ENCODE peak calls at places on chromosomes 2 and 18, in seven cellular contexts. One of them, this sample, is unnamed.

GRCh38 chr18:22524783-22525182 is 107.1 kb upstream of the CTAGE1 start:
- DNase-seq in IMR-90: peak; percentile 47
- DNase-seq in GM23248: no peak
- DNase-seq in right atrium auricular region: no peak
- DNase-seq in SK-N-SH: no peak
- DNase-seq in osteoblast: no peak
- DNase-seq in PC-9: no peak
- DNase-seq in this sample: no peak

GRCh38 chr2:218964041-218964771 is 4.7 kb downstream of the CDK5R2 start:
- DNase-seq in right atrium auricular region: no peak
- DNase-seq in GM23248: peak; percentile 75
- DNase-seq in PC-9: peak; percentile 58
- DNase-seq in SK-N-SH: peak; percentile 69
- DNase-seq in osteoblast: peak; percentile 90
- DNase-seq in IMR-90: peak; percentile 92
- DNase-seq in this sample: no peak

GRCh38 chr18:9017170-9017899 is 85.2 kb upstream of the NDUFV2 start:
- DNase-seq in osteoblast: peak; percentile 95
- DNase-seq in SK-N-SH: peak; percentile 34
- DNase-seq in IMR-90: peak; percentile 94
- DNase-seq in GM23248: peak; percentile 99
- DNase-seq in PC-9: peak; percentile 86
- DNase-seq in right atrium auricular region: peak; percentile 83
- DNase-seq in this sample: peak; percentile 3

GRCh38 chr2:204072443-204073324 is 136.1 kb downstream of the ICOS start:
- DNase-seq in right atrium auricular region: no peak
- DNase-seq in PC-9: no peak
- DNase-seq in osteoblast: no peak
- DNase-seq in GM23248: peak; percentile 16
- DNase-seq in IMR-90: no peak
- DNase-seq in SK-N-SH: peak; percentile 16
- DNase-seq in this sample: peak; percentile 45

GRCh38 chr2:96164459-96165184 is 19.4 kb upstream of the DUSP2 start:
- DNase-seq in IMR-90: no peak
- DNase-seq in PC-9: no peak
- DNase-seq in osteoblast: peak; percentile 83
- DNase-seq in SK-N-SH: no peak
- DNase-seq in right atrium auricular region: no peak
- DNase-seq in GM23248: no peak
- DNase-seq in this sample: peak; percentile 71

GRCh38 chr2:127968610-127969339 is 59.1 kb downstream of the SAP130 start:
- DNase-seq in right atrium auricular region: no peak
- DNase-seq in IMR-90: no peak
- DNase-seq in GM23248: peak; percentile 41
- DNase-seq in SK-N-SH: no peak
- DNase-seq in PC-9: no peak
- DNase-seq in osteoblast: no peak
- DNase-seq in this sample: no peak

GRCh38 chr2:127052068-127052770 is 54.7 kb downstream of the BIN1 start:
- DNase-seq in GM23248: no peak
- DNase-seq in PC-9: no peak
- DNase-seq in right atrium auricular region: no peak
- DNase-seq in SK-N-SH: peak; percentile 29
- DNase-seq in osteoblast: peak; percentile 87
- DNase-seq in IMR-90: no peak
- DNase-seq in this sample: peak; percentile 17

GRCh38 chr18:45619062-45619825 is 4.0 kb downstream of the SLC14A2 start:
- DNase-seq in SK-N-SH: no peak
- DNase-seq in IMR-90: no peak
- DNase-seq in PC-9: no peak
- DNase-seq in right atrium auricular region: peak; percentile 82
- DNase-seq in osteoblast: no peak
- DNase-seq in GM23248: peak; percentile 54
- DNase-seq in this sample: no peak

GRCh38 chr2:100239513-100240210 is 82.6 kb downstream of the LONRF2 start:
- DNase-seq in SK-N-SH: no peak
- DNase-seq in IMR-90: no peak
- DNase-seq in PC-9: no peak
- DNase-seq in right atrium auricular region: peak; percentile 49
- DNase-seq in GM23248: no peak
- DNase-seq in osteoblast: no peak
- DNase-seq in this sample: no peak

GRCh38 chr2:240472078-240472790 is 36.8 kb downstream of the GPC1 start:
- DNase-seq in osteoblast: peak; percentile 82
- DNase-seq in SK-N-SH: no peak
- DNase-seq in PC-9: no peak
- DNase-seq in right atrium auricular region: peak; percentile 32
- DNase-seq in GM23248: no peak
- DNase-seq in IMR-90: no peak
- DNase-seq in this sample: no peak

GRCh38 chr18:73384246-73384645 is 516.5 kb upstream of the NETO1 start:
- DNase-seq in SK-N-SH: no peak
- DNase-seq in PC-9: no peak
- DNase-seq in GM23248: peak; percentile 53
- DNase-seq in right atrium auricular region: no peak
- DNase-seq in osteoblast: no peak
- DNase-seq in IMR-90: peak; percentile 26
- DNase-seq in this sample: no peak

GRCh38 chr2:240457223-240458043 is 22.0 kb downstream of the GPC1 start:
- DNase-seq in right atrium auricular region: no peak
- DNase-seq in SK-N-SH: no peak
- DNase-seq in IMR-90: no peak
- DNase-seq in GM23248: no peak
- DNase-seq in osteoblast: peak; percentile 89
- DNase-seq in PC-9: peak; percentile 96
- DNase-seq in this sample: no peak

GRCh38 chr2:197353393-197354168 is 43.0 kb upstream of the ANKRD44 start:
- DNase-seq in right atrium auricular region: no peak
- DNase-seq in osteoblast: no peak
- DNase-seq in GM23248: no peak
- DNase-seq in SK-N-SH: no peak
- DNase-seq in PC-9: no peak
- DNase-seq in IMR-90: no peak
- DNase-seq in this sample: no peak

GRCh38 chr18:9849407-9849961 is 36.3 kb upstream of the TXNDC2 start:
- DNase-seq in GM23248: no peak
- DNase-seq in IMR-90: no peak
- DNase-seq in PC-9: peak; percentile 98
- DNase-seq in right atrium auricular region: peak; percentile 79
- DNase-seq in SK-N-SH: no peak
- DNase-seq in osteoblast: peak; percentile 37
- DNase-seq in this sample: no peak

GRCh38 chr2:19711470-19712372 is 190.1 kb downstream of the TTC32 start:
- DNase-seq in GM23248: peak; percentile 99
- DNase-seq in SK-N-SH: no peak
- DNase-seq in IMR-90: peak; percentile 98
- DNase-seq in right atrium auricular region: no peak
- DNase-seq in PC-9: peak; percentile 90
- DNase-seq in osteoblast: peak; percentile 90
- DNase-seq in this sample: peak; percentile 15

GRCh38 chr2:231800493-231801091 is 14.3 kb downstream of the COPS7B start:
- DNase-seq in osteoblast: no peak
- DNase-seq in PC-9: no peak
- DNase-seq in SK-N-SH: peak; percentile 59
- DNase-seq in GM23248: peak; percentile 69
- DNase-seq in IMR-90: peak; percentile 29
- DNase-seq in right atrium auricular region: no peak
- DNase-seq in this sample: no peak

GRCh38 chr2:84807063-84807485 is 73.8 kb downstream of the TRABD2A start:
- DNase-seq in GM23248: peak; percentile 93
- DNase-seq in SK-N-SH: no peak
- DNase-seq in IMR-90: peak; percentile 100
- DNase-seq in right atrium auricular region: no peak
- DNase-seq in PC-9: peak; percentile 60
- DNase-seq in osteoblast: peak; percentile 91
- DNase-seq in this sample: no peak

GRCh38 chr2:2184549-2185249 is 146.4 kb downstream of the MYT1L start:
- DNase-seq in IMR-90: no peak
- DNase-seq in osteoblast: peak; percentile 88
- DNase-seq in SK-N-SH: no peak
- DNase-seq in PC-9: no peak
- DNase-seq in right atrium auricular region: no peak
- DNase-seq in GM23248: no peak
- DNase-seq in this sample: no peak

GRCh38 chr2:215914777-215915165 is 98.6 kb downstream of the MREG start:
- DNase-seq in SK-N-SH: no peak
- DNase-seq in GM23248: no peak
- DNase-seq in right atrium auricular region: no peak
- DNase-seq in IMR-90: no peak
- DNase-seq in PC-9: no peak
- DNase-seq in osteoblast: no peak
- DNase-seq in this sample: no peak

GRCh38 chr2:58240595-58240937 is 559 bp downstream of the FANCL start:
- DNase-seq in IMR-90: no peak
- DNase-seq in PC-9: no peak
- DNase-seq in osteoblast: no peak
- DNase-seq in SK-N-SH: peak; percentile 14
- DNase-seq in GM23248: no peak
- DNase-seq in right atrium auricular region: no peak
- DNase-seq in this sample: no peak

GRCh38 chr2:212034841-212035585 is 503.6 kb downstream of the ERBB4 start:
- DNase-seq in SK-N-SH: no peak
- DNase-seq in PC-9: no peak
- DNase-seq in IMR-90: peak; percentile 30
- DNase-seq in right atrium auricular region: no peak
- DNase-seq in GM23248: no peak
- DNase-seq in osteoblast: no peak
- DNase-seq in this sample: no peak

GRCh38 chr2:196566969-196567666 is 72.4 kb upstream of the CCDC150 start:
- DNase-seq in osteoblast: no peak
- DNase-seq in IMR-90: peak; percentile 9
- DNase-seq in GM23248: peak; percentile 34
- DNase-seq in right atrium auricular region: no peak
- DNase-seq in PC-9: no peak
- DNase-seq in SK-N-SH: no peak
- DNase-seq in this sample: no peak

GRCh38 chr2:177667626-177668025 is 275.1 kb downstream of the AGPS start:
- DNase-seq in osteoblast: no peak
- DNase-seq in PC-9: no peak
- DNase-seq in SK-N-SH: no peak
- DNase-seq in IMR-90: peak; percentile 1
- DNase-seq in GM23248: peak; percentile 26
- DNase-seq in right atrium auricular region: no peak
- DNase-seq in this sample: no peak

GRCh38 chr18:5419601-5420000 is 124.1 kb upstream of the ZBTB14 start:
- DNase-seq in PC-9: no peak
- DNase-seq in SK-N-SH: no peak
- DNase-seq in GM23248: no peak
- DNase-seq in osteoblast: no peak
- DNase-seq in right atrium auricular region: no peak
- DNase-seq in IMR-90: no peak
- DNase-seq in this sample: no peak

GRCh38 chr2:95025406-95026319 is at the start of gene MAL:
- DNase-seq in right atrium auricular region: no peak
- DNase-seq in GM23248: no peak
- DNase-seq in IMR-90: no peak
- DNase-seq in osteoblast: peak; percentile 90
- DNase-seq in SK-N-SH: peak; percentile 49
- DNase-seq in PC-9: peak; percentile 75
- DNase-seq in this sample: peak; percentile 61

GRCh38 chr2:81195017-81195773 is 890.6 kb upstream of the LRRTM1 start:
- DNase-seq in IMR-90: no peak
- DNase-seq in GM23248: no peak
- DNase-seq in SK-N-SH: no peak
- DNase-seq in osteoblast: no peak
- DNase-seq in right atrium auricular region: no peak
- DNase-seq in PC-9: no peak
- DNase-seq in this sample: no peak

GRCh38 chr2:160666019-160666676 is 172.5 kb upstream of the RBMS1 start:
- DNase-seq in SK-N-SH: peak; percentile 33
- DNase-seq in PC-9: peak; percentile 91
- DNase-seq in IMR-90: peak; percentile 99
- DNase-seq in osteoblast: peak; percentile 57
- DNase-seq in right atrium auricular region: no peak
- DNase-seq in GM23248: peak; percentile 97
- DNase-seq in this sample: peak; percentile 24

GRCh38 chr2:202194418-202194817 is 44.0 kb downstream of the SUMO1 start:
- DNase-seq in GM23248: no peak
- DNase-seq in right atrium auricular region: no peak
- DNase-seq in SK-N-SH: no peak
- DNase-seq in osteoblast: no peak
- DNase-seq in PC-9: no peak
- DNase-seq in IMR-90: no peak
- DNase-seq in this sample: no peak

GRCh38 chr2:225737556-225737955 is 338.0 kb downstream of the NYAP2 start:
- DNase-seq in osteoblast: peak; percentile 76
- DNase-seq in right atrium auricular region: no peak
- DNase-seq in IMR-90: peak; percentile 34
- DNase-seq in GM23248: peak; percentile 46
- DNase-seq in SK-N-SH: no peak
- DNase-seq in PC-9: peak; percentile 75
- DNase-seq in this sample: no peak

GRCh38 chr2:111897924-111898702 is at the start of gene MERTK:
- DNase-seq in GM23248: peak; percentile 77
- DNase-seq in PC-9: peak; percentile 54
- DNase-seq in osteoblast: peak; percentile 93
- DNase-seq in IMR-90: peak; percentile 71
- DNase-seq in SK-N-SH: peak; percentile 99
- DNase-seq in right atrium auricular region: peak; percentile 81
- DNase-seq in this sample: peak; percentile 37

GRCh38 chr2:43993437-43993836 is 2.4 kb downstream of the LRPPRC start:
- DNase-seq in PC-9: no peak
- DNase-seq in GM23248: no peak
- DNase-seq in IMR-90: no peak
- DNase-seq in osteoblast: no peak
- DNase-seq in right atrium auricular region: no peak
- DNase-seq in SK-N-SH: no peak
- DNase-seq in this sample: no peak
- H3K4me3 ChIP-seq in PC-9: peak overlapping the region; percentile 97
- H3K4me3 ChIP-seq in GM23248: no peak overlapping the region
- H3K4me3 ChIP-seq in IMR-90: no peak overlapping the region
- H3K4me3 ChIP-seq in osteoblast: no peak overlapping the region
- H3K4me3 ChIP-seq in right atrium auricular region: no peak overlapping the region
- H3K4me3 ChIP-seq in SK-N-SH: no peak overlapping the region
- H3K4me3 ChIP-seq in this sample: no peak overlapping the region

GRCh38 chr2:169294001-169294675 is 68.2 kb downstream of the LRP2 start:
- DNase-seq in right atrium auricular region: no peak
- DNase-seq in SK-N-SH: no peak
- DNase-seq in IMR-90: no peak
- DNase-seq in osteoblast: no peak
- DNase-seq in GM23248: no peak
- DNase-seq in PC-9: no peak
- DNase-seq in this sample: no peak
- H3K9me3 ChIP-seq in right atrium auricular region: no peaks in the 10 kb centered on the region
- H3K9me3 ChIP-seq in SK-N-SH: no peaks in the 10 kb centered on the region
- H3K9me3 ChIP-seq in IMR-90: no peaks in the 10 kb centered on the region
- H3K9me3 ChIP-seq in osteoblast: no peaks in the 10 kb centered on the region
- H3K9me3 ChIP-seq in GM23248: no peaks in the 10 kb centered on the region
- H3K9me3 ChIP-seq in PC-9: no peaks in the 10 kb centered on the region
- H3K9me3 ChIP-seq in this sample: no peaks in the 10 kb centered on the region

GRCh38 chr2:168244318-168244717 is 3.1 kb downstream of the STK39 start:
- DNase-seq in osteoblast: no peak
- DNase-seq in right atrium auricular region: no peak
- DNase-seq in PC-9: no peak
- DNase-seq in SK-N-SH: no peak
- DNase-seq in IMR-90: no peak
- DNase-seq in GM23248: no peak
- DNase-seq in this sample: peak; percentile 32
- H3K4me1 ChIP-seq in osteoblast: peaks cover 24% of the 10 kb centered on the region
- H3K4me1 ChIP-seq in right atrium auricular region: no peaks in the 10 kb centered on the region
- H3K4me1 ChIP-seq in PC-9: peaks cover 39% of the 10 kb centered on the region
- H3K4me1 ChIP-seq in SK-N-SH: peaks cover 24% of the 10 kb centered on the region
- H3K4me1 ChIP-seq in IMR-90: peaks cover 16% of the 10 kb centered on the region
- H3K4me1 ChIP-seq in GM23248: peaks cover 14% of the 10 kb centered on the region
- H3K4me1 ChIP-seq in this sample: peaks cover 73% of the 10 kb centered on the region

GRCh38 chr18:501406-501714 is 859 bp upstream of the COLEC12 start:
- DNase-seq in SK-N-SH: no peak
- DNase-seq in IMR-90: no peak
- DNase-seq in right atrium auricular region: no peak
- DNase-seq in GM23248: no peak
- DNase-seq in PC-9: no peak
- DNase-seq in osteoblast: no peak
- DNase-seq in this sample: no peak
- H3K4me3 ChIP-seq in SK-N-SH: peak overlapping the region; percentile 49
- H3K4me3 ChIP-seq in IMR-90: no peak overlapping the region
- H3K4me3 ChIP-seq in right atrium auricular region: no peak overlapping the region
- H3K4me3 ChIP-seq in GM23248: no peak overlapping the region
- H3K4me3 ChIP-seq in PC-9: no peak overlapping the region
- H3K4me3 ChIP-seq in osteoblast: peak overlapping the region; percentile 68
- H3K4me3 ChIP-seq in this sample: no peak overlapping the region